ENCODE peak calls at places on chromosomes 6 and 20, in ten cellular contexts. T is GM20000; I is stimulated activated CD4-positive, alpha-beta T cell treated with anti-CD3 and anti-CD28 coated beads, Interleukin-12 subunit alpha, Interleukin-12 subunit beta, amount 100 ng/mL, for 24 hours; Y is stimulated activated naive CD8-positive, alpha-beta T cell treated with anti-CD3 and anti-CD28 coated beads, Interleukin-15, Interleukin-2, amounts not matched to agents 100 U/mL and 50 U/mL, for 24 hours; S is HuH-7.5; W is endothelial cell; V is central memory CD4-positive, alpha-beta T cell; L is CMK; M is neural crest cell; D is progenitor cell of endocrine pancreas. H is an unnamed sample.
A peak's percentile ranks its signal among the peaks of the same experiment; 100 is the strongest.

GRCh38 chr6:166474721-166475565 is 92.2 kb upstream of the MPC1 start:
- DNase-seq in V (no peak), M (no peak), L (no peak), S (no peak), T (no peak), I (no peak), W (no peak), Y (no peak), D (no peak), H (no peak)

GRCh38 chr6:73803562-73804221 is 107.7 kb downstream of the CD109 start:
- DNase-seq in I (no peak), M (peak; percentile 48), S (peak; percentile 25), W (peak; percentile 68), V (no peak), L (peak; percentile 2), T (no peak), D (no peak), Y (peak; percentile 7), H (peak; percentile 22)

GRCh38 chr6:43254138-43254817 is 11.0 kb downstream of the TTBK1 start:
- DNase-seq in V (no peak), S (no peak), W (no peak), L (no peak), I (no peak), M (no peak), Y (peak; percentile 37), T (no peak), D (no peak), H (peak; percentile 37)

GRCh38 chr6:160041608-160042007 is 72.7 kb downstream of the IGF2R start:
- DNase-seq in W (no peak), T (no peak), M (no peak), I (no peak), V (no peak), S (no peak), D (no peak), Y (no peak), L (no peak), H (no peak)

GRCh38 chr6:44966449-44967091 is 361.6 kb upstream of the RUNX2 start:
- DNase-seq in D (no peak), S (no peak), I (no peak), L (peak; percentile 29), W (no peak), M (no peak), Y (no peak), T (no peak), V (no peak), H (no peak)

GRCh38 chr6:112640895-112641294 is 293.8 kb downstream of the RFPL4B start:
- DNase-seq in I (no peak), W (no peak), Y (no peak), T (no peak), M (no peak), D (no peak), L (no peak), V (no peak), S (no peak), H (no peak)

GRCh38 chr6:55918639-55919038 is 43.2 kb upstream of the BMP5 start:
- DNase-seq in Y (no peak), M (no peak), W (no peak), T (no peak), L (no peak), I (no peak), V (no peak), D (no peak), S (no peak), H (no peak)

GRCh38 chr6:136012948-136013347 is 161.4 kb downstream of the PDE7B start:
- DNase-seq in V (no peak), L (no peak), M (no peak), S (no peak), Y (no peak), I (no peak), W (no peak), T (no peak), D (no peak), H (no peak)

GRCh38 chr6:28775405-28776129 is 148.2 kb downstream of the TRIM27 start:
- DNase-seq in S (no peak), I (no peak), V (no peak), Y (no peak), W (no peak), M (no peak), D (no peak), T (no peak), L (no peak), H (no peak)

GRCh38 chr6:134002821-134003220 is 49.6 kb downstream of the SLC2A12 start:
- DNase-seq in M (no peak), I (no peak), V (no peak), W (no peak), T (no peak), S (no peak), D (no peak), Y (no peak), L (no peak), H (no peak)

GRCh38 chr6:53233309-53233708 is 84.7 kb upstream of the GCM1 start:
- DNase-seq in V (no peak), T (no peak), Y (no peak), I (no peak), M (no peak), S (no peak), D (no peak), L (no peak), W (no peak), H (no peak)

GRCh38 chr20:6708010-6708409 is 59.5 kb upstream of the BMP2 start:
- DNase-seq in L (no peak), D (no peak), V (no peak), I (no peak), S (no peak), T (no peak), M (no peak), Y (no peak), W (no peak), H (no peak)

GRCh38 chr6:87139236-87139635 is 16.1 kb upstream of the ZNF292 start:
- DNase-seq in Y (peak; percentile 32), D (no peak), V (peak; percentile 60), I (no peak), W (peak; percentile 21), T (peak; percentile 63), M (no peak), L (no peak), S (peak; percentile 29), H (no peak)

GRCh38 chr6:48111143-48111506 is at the start of gene PTCHD4:
- DNase-seq in T (no peak), W (peak; percentile 61), V (no peak), I (no peak), M (no peak), S (no peak), L (no peak), Y (no peak), D (no peak), H (no peak)

GRCh38 chr6:33091957-33092356 is 16.2 kb downstream of the HLA-DPB1 start:
- DNase-seq in V (peak; percentile 25), L (no peak), W (peak; percentile 51), D (no peak), I (peak; percentile 17), S (no peak), M (no peak), Y (peak; percentile 80), T (peak; percentile 73), H (peak; percentile 38)